ENCODE peak calls at places on chromosomes 4 and X, in nine cellular contexts. One of them, this sample, is unnamed. For H3K4me1 and H3K9me3, the result is how much of the 10 kb centered on the place peaks cover.

GRCh38 chr4:13367244-13367643 is 116.9 kb downstream of the RAB28 start:
- DNase-seq in psoas muscle: no peak
- DNase-seq in mesenchymal stem cell: no peak
- DNase-seq in uterus: no peak
- DNase-seq in Peyer's patch: no peak
- DNase-seq in tibial nerve: no peak
- DNase-seq in mucosa of descending colon: no peak
- DNase-seq in aorta: no peak
- DNase-seq in adrenal gland: no peak
- DNase-seq in this sample: no peak

GRCh38 chr4:91826186-91826585 is 477.6 kb upstream of the GRID2 start:
- DNase-seq in psoas muscle: no peak
- DNase-seq in mesenchymal stem cell: peak
- DNase-seq in uterus: no peak
- DNase-seq in Peyer's patch: no peak
- DNase-seq in tibial nerve: no peak
- DNase-seq in mucosa of descending colon: no peak
- DNase-seq in aorta: no peak
- DNase-seq in adrenal gland: no peak
- DNase-seq in this sample: no peak

GRCh38 chr4:88613417-88613875 is 21.2 kb downstream of the HERC3 start:
- DNase-seq in psoas muscle: no peak
- DNase-seq in mesenchymal stem cell: no peak
- DNase-seq in uterus: no peak
- DNase-seq in Peyer's patch: no peak
- DNase-seq in tibial nerve: no peak
- DNase-seq in mucosa of descending colon: no peak
- DNase-seq in aorta: no peak
- DNase-seq in adrenal gland: no peak
- DNase-seq in this sample: no peak

GRCh38 chrX:6223516-6223915 is 5.2 kb downstream of the NLGN4X start:
- DNase-seq in psoas muscle: no peak
- DNase-seq in mesenchymal stem cell: no peak
- DNase-seq in uterus: no peak
- DNase-seq in Peyer's patch: no peak
- DNase-seq in tibial nerve: no peak
- DNase-seq in mucosa of descending colon: no peak
- DNase-seq in aorta: no peak
- DNase-seq in adrenal gland: no peak
- DNase-seq in this sample: no peak

GRCh38 chr4:121256887-121257426 is 92.8 kb upstream of the TNIP3 start:
- DNase-seq in psoas muscle: no peak
- DNase-seq in mesenchymal stem cell: no peak
- DNase-seq in uterus: no peak
- DNase-seq in Peyer's patch: no peak
- DNase-seq in tibial nerve: no peak
- DNase-seq in mucosa of descending colon: no peak
- DNase-seq in aorta: no peak
- DNase-seq in adrenal gland: no peak
- DNase-seq in this sample: no peak

GRCh38 chr4:52001616-52002015 is 18.5 kb downstream of the LRRC66 start:
- DNase-seq in psoas muscle: no peak
- DNase-seq in mesenchymal stem cell: no peak
- DNase-seq in uterus: no peak
- DNase-seq in Peyer's patch: no peak
- DNase-seq in tibial nerve: no peak
- DNase-seq in mucosa of descending colon: no peak
- DNase-seq in aorta: no peak
- DNase-seq in adrenal gland: no peak
- DNase-seq in this sample: no peak

GRCh38 chr4:170278481-170278880 is 188.7 kb upstream of the AADAT start:
- DNase-seq in psoas muscle: no peak
- DNase-seq in mesenchymal stem cell: no peak
- DNase-seq in uterus: no peak
- DNase-seq in Peyer's patch: no peak
- DNase-seq in tibial nerve: no peak
- DNase-seq in mucosa of descending colon: no peak
- DNase-seq in aorta: no peak
- DNase-seq in adrenal gland: no peak
- DNase-seq in this sample: no peak

GRCh38 chr4:8687083-8687482 is 94.5 kb downstream of the CPZ start:
- DNase-seq in psoas muscle: no peak
- DNase-seq in mesenchymal stem cell: no peak
- DNase-seq in uterus: no peak
- DNase-seq in Peyer's patch: no peak
- DNase-seq in tibial nerve: no peak
- DNase-seq in mucosa of descending colon: no peak
- DNase-seq in aorta: no peak
- DNase-seq in adrenal gland: no peak
- DNase-seq in this sample: no peak

GRCh38 chr4:96004341-96004740 is 164.4 kb downstream of the PDHA2 start:
- DNase-seq in psoas muscle: no peak
- DNase-seq in mesenchymal stem cell: no peak
- DNase-seq in uterus: no peak
- DNase-seq in Peyer's patch: no peak
- DNase-seq in tibial nerve: no peak
- DNase-seq in mucosa of descending colon: no peak
- DNase-seq in aorta: no peak
- DNase-seq in adrenal gland: no peak
- DNase-seq in this sample: no peak

GRCh38 chr4:6556263-6556662 is 18.7 kb upstream of the MAN2B2 start:
- DNase-seq in psoas muscle: no peak
- DNase-seq in mesenchymal stem cell: no peak
- DNase-seq in uterus: no peak
- DNase-seq in Peyer's patch: no peak
- DNase-seq in tibial nerve: no peak
- DNase-seq in mucosa of descending colon: no peak
- DNase-seq in aorta: no peak
- DNase-seq in adrenal gland: no peak
- DNase-seq in this sample: no peak

GRCh38 chr4:53956454-53956853 is 108.0 kb downstream of the CHIC2 start:
- DNase-seq in psoas muscle: no peak
- DNase-seq in mesenchymal stem cell: no peak
- DNase-seq in uterus: no peak
- DNase-seq in Peyer's patch: no peak
- DNase-seq in tibial nerve: no peak
- DNase-seq in mucosa of descending colon: no peak
- DNase-seq in aorta: no peak
- DNase-seq in adrenal gland: no peak
- DNase-seq in this sample: no peak

GRCh38 chrX:129040124-129040523 is 483.2 kb downstream of the SMARCA1 start:
- DNase-seq in psoas muscle: no peak
- DNase-seq in mesenchymal stem cell: no peak
- DNase-seq in uterus: no peak
- DNase-seq in Peyer's patch: no peak
- DNase-seq in tibial nerve: no peak
- DNase-seq in mucosa of descending colon: no peak
- DNase-seq in aorta: no peak
- DNase-seq in adrenal gland: no peak
- DNase-seq in this sample: no peak

GRCh38 chrX:46884799-46885198 is 27.4 kb upstream of the JADE3 start:
- DNase-seq in psoas muscle: no peak
- DNase-seq in mesenchymal stem cell: no peak
- DNase-seq in uterus: no peak
- DNase-seq in Peyer's patch: no peak
- DNase-seq in tibial nerve: no peak
- DNase-seq in mucosa of descending colon: no peak
- DNase-seq in aorta: no peak
- DNase-seq in adrenal gland: no peak
- DNase-seq in this sample: no peak

GRCh38 chrX:54808109-54808604 is 612 bp downstream of the MAGED2 start:
- DNase-seq in psoas muscle: peak
- DNase-seq in mesenchymal stem cell: peak
- DNase-seq in uterus: peak
- DNase-seq in Peyer's patch: peak
- DNase-seq in tibial nerve: peak
- DNase-seq in mucosa of descending colon: peak
- DNase-seq in aorta: peak
- DNase-seq in adrenal gland: peak
- DNase-seq in this sample: no peak

GRCh38 chr4:78642934-78643333 is 91.4 kb downstream of the ANXA3 start:
- DNase-seq in psoas muscle: no peak
- DNase-seq in mesenchymal stem cell: no peak
- DNase-seq in uterus: no peak
- DNase-seq in Peyer's patch: peak
- DNase-seq in tibial nerve: no peak
- DNase-seq in mucosa of descending colon: peak
- DNase-seq in aorta: no peak
- DNase-seq in adrenal gland: no peak
- DNase-seq in this sample: no peak

GRCh38 chr4:528835-529234 is 29.8 kb downstream of the PIGG start:
- DNase-seq in psoas muscle: no peak
- DNase-seq in mesenchymal stem cell: no peak
- DNase-seq in uterus: no peak
- DNase-seq in Peyer's patch: no peak
- DNase-seq in tibial nerve: no peak
- DNase-seq in mucosa of descending colon: no peak
- DNase-seq in aorta: no peak
- DNase-seq in adrenal gland: no peak
- DNase-seq in this sample: no peak

GRCh38 chr4:95155759-95156451 is 392.9 kb downstream of the UNC5C start:
- DNase-seq in psoas muscle: no peak
- DNase-seq in mesenchymal stem cell: peak
- DNase-seq in uterus: no peak
- DNase-seq in Peyer's patch: no peak
- DNase-seq in tibial nerve: no peak
- DNase-seq in mucosa of descending colon: no peak
- DNase-seq in aorta: no peak
- DNase-seq in adrenal gland: no peak
- DNase-seq in this sample: no peak

GRCh38 chr4:142315999-142316398 is 530.1 kb downstream of the INPP4B start:
- DNase-seq in psoas muscle: no peak
- DNase-seq in mesenchymal stem cell: no peak
- DNase-seq in uterus: no peak
- DNase-seq in Peyer's patch: no peak
- DNase-seq in tibial nerve: no peak
- DNase-seq in mucosa of descending colon: no peak
- DNase-seq in aorta: no peak
- DNase-seq in adrenal gland: no peak
- DNase-seq in this sample: no peak

GRCh38 chr4:115110191-115111166 is 2.9 kb downstream of the NDST4 start:
- DNase-seq in psoas muscle: no peak
- DNase-seq in mesenchymal stem cell: no peak
- DNase-seq in uterus: no peak
- DNase-seq in Peyer's patch: no peak
- DNase-seq in tibial nerve: no peak
- DNase-seq in mucosa of descending colon: no peak
- DNase-seq in aorta: no peak
- DNase-seq in adrenal gland: no peak
- DNase-seq in this sample: no peak

GRCh38 chr4:101174679-101175078 is 172.6 kb downstream of the PPP3CA start:
- DNase-seq in psoas muscle: no peak
- DNase-seq in mesenchymal stem cell: no peak
- DNase-seq in uterus: no peak
- DNase-seq in Peyer's patch: no peak
- DNase-seq in tibial nerve: no peak
- DNase-seq in mucosa of descending colon: no peak
- DNase-seq in aorta: no peak
- DNase-seq in adrenal gland: no peak
- DNase-seq in this sample: no peak
- H3K4me1 ChIP-seq in psoas muscle: under half
- H3K4me1 ChIP-seq in mesenchymal stem cell: under half
- H3K4me1 ChIP-seq in uterus: under half
- H3K4me1 ChIP-seq in Peyer's patch: under half
- H3K4me1 ChIP-seq in tibial nerve: under half
- H3K4me1 ChIP-seq in mucosa of descending colon: under half
- H3K4me1 ChIP-seq in aorta: under half
- H3K4me1 ChIP-seq in adrenal gland: under half
- H3K4me1 ChIP-seq in this sample: under half

GRCh38 chr4:86452323-86452995 is 92.6 kb upstream of the MAPK10 start:
- DNase-seq in psoas muscle: no peak
- DNase-seq in mesenchymal stem cell: no peak
- DNase-seq in uterus: peak
- DNase-seq in Peyer's patch: no peak
- DNase-seq in tibial nerve: no peak
- DNase-seq in mucosa of descending colon: no peak
- DNase-seq in aorta: no peak
- DNase-seq in adrenal gland: no peak
- DNase-seq in this sample: no peak
- H3K4me3 ChIP-seq in psoas muscle: peak
- H3K4me3 ChIP-seq in mesenchymal stem cell: no peak
- H3K4me3 ChIP-seq in uterus: peak
- H3K4me3 ChIP-seq in Peyer's patch: peak
- H3K4me3 ChIP-seq in tibial nerve: peak
- H3K4me3 ChIP-seq in mucosa of descending colon: no peak
- H3K4me3 ChIP-seq in aorta: peak
- H3K4me3 ChIP-seq in adrenal gland: peak
- H3K4me3 ChIP-seq in this sample: no peak

DNA sequence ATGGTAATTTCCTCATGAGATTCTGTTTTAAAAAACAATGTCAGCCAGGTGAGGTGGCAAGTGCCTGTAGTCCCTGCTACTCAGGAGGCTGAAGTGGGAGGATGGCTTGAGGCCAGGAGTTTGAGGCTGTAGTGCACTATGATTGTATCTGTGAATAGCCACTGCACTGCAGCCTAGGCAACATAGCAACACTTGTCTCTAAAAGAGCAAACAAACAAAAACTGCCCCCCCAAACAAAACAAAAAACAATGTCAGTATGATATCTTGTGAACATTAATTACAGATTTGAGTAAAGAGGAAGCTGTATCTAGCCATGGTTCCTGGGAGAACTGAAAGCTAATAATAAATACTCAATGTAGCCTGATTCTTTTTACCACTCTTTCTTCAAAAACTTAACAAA is 6.8 kb upstream of the MSL3 start:
- DNase-seq in psoas muscle: no peak
- DNase-seq in mesenchymal stem cell: no peak
- DNase-seq in uterus: no peak
- DNase-seq in Peyer's patch: no peak
- DNase-seq in tibial nerve: no peak
- DNase-seq in mucosa of descending colon: no peak
- DNase-seq in aorta: no peak
- DNase-seq in adrenal gland: no peak
- DNase-seq in this sample: no peak
- H3K9me3 ChIP-seq in psoas muscle: under half
- H3K9me3 ChIP-seq in mesenchymal stem cell: under half
- H3K9me3 ChIP-seq in uterus: under half
- H3K9me3 ChIP-seq in Peyer's patch: under half
- H3K9me3 ChIP-seq in tibial nerve: under half
- H3K9me3 ChIP-seq in mucosa of descending colon: under half
- H3K9me3 ChIP-seq in aorta: under half
- H3K9me3 ChIP-seq in adrenal gland: under half
- H3K9me3 ChIP-seq in this sample: under half

DNA sequence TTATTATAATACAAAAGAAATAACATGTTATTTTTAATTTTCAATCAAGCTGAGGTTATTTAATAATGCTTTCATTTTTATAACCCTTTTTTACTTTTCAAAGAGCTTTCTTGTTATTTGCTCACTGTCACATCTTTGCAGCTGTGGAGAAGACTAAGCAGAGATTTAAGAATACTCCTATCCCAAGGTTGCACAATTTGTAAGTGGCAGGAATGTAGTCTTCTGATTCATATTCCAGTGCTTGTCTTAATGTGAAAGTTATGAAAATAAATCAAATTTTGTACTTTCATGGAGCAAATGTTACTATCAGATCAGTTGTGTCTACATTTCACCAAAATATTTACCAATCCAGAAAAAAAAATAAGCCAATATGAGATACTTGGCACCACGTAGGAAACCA is 86.6 kb downstream of the DDIT4L start:
- DNase-seq in psoas muscle: no peak
- DNase-seq in mesenchymal stem cell: no peak
- DNase-seq in uterus: no peak
- DNase-seq in Peyer's patch: no peak
- DNase-seq in tibial nerve: no peak
- DNase-seq in mucosa of descending colon: no peak
- DNase-seq in aorta: no peak
- DNase-seq in adrenal gland: no peak
- DNase-seq in this sample: no peak
- H3K4me1 ChIP-seq in psoas muscle: under half
- H3K4me1 ChIP-seq in mesenchymal stem cell: under half
- H3K4me1 ChIP-seq in uterus: under half
- H3K4me1 ChIP-seq in Peyer's patch: under half
- H3K4me1 ChIP-seq in tibial nerve: under half
- H3K4me1 ChIP-seq in mucosa of descending colon: under half
- H3K4me1 ChIP-seq in aorta: under half
- H3K4me1 ChIP-seq in adrenal gland: under half
- H3K4me1 ChIP-seq in this sample: under half